ENCODE peak calls at places on chromosomes 7 and 10, in four cellular contexts. One of them, this sample, is unnamed.

GRCh38 chr10:110571093-110571743 is 3.7 kb downstream of the SMC3 start:
- DNase-seq in A549: no peak
- DNase-seq in HepG2: no peak
- DNase-seq in K562: no peak
- DNase-seq in this sample: no peak

GRCh38 chr7:121278120-121279021 is 50.4 kb upstream of the WNT16 start:
- DNase-seq in HepG2: no peak
- DNase-seq in A549: no peak
- DNase-seq in K562: no peak
- DNase-seq in this sample: no peak

GRCh38 chr7:100247152-100247757 is 27.5 kb downstream of the PVRIG start:
- DNase-seq in K562: peak
- DNase-seq in A549: peak
- DNase-seq in HepG2: peak
- DNase-seq in this sample: peak

GRCh38 chr7:159142204-159142603 is 2.5 kb downstream of the VIPR2 start:
- DNase-seq in A549: no peak
- DNase-seq in HepG2: no peak
- DNase-seq in K562: no peak
- DNase-seq in this sample: no peak

GRCh38 chr10:84546609-84547008 is 218.2 kb downstream of the CCSER2 start:
- DNase-seq in A549: no peak
- DNase-seq in K562: no peak
- DNase-seq in HepG2: no peak
- DNase-seq in this sample: no peak

GRCh38 chr7:731440-732085 is 4.5 kb upstream of the PRKAR1B start:
- DNase-seq in HepG2: no peak
- DNase-seq in K562: no peak
- DNase-seq in A549: no peak
- DNase-seq in this sample: no peak

GRCh38 chr7:45033261-45033930 is 33.4 kb downstream of the CCM2 start:
- DNase-seq in HepG2: no peak
- DNase-seq in K562: no peak
- DNase-seq in A549: no peak
- DNase-seq in this sample: peak

GRCh38 chr10:71657604-71658348 is 61.8 kb downstream of the C10orf105 start:
- DNase-seq in HepG2: no peak
- DNase-seq in A549: no peak
- DNase-seq in K562: no peak
- DNase-seq in this sample: no peak

GRCh38 chr7:28161319-28161718 is 19.3 kb downstream of the JAZF1 start:
- DNase-seq in K562: no peak
- DNase-seq in HepG2: no peak
- DNase-seq in A549: no peak
- DNase-seq in this sample: no peak

GRCh38 chr7:11726251-11727155 is 105.5 kb downstream of the THSD7A start:
- DNase-seq in HepG2: no peak
- DNase-seq in K562: no peak
- DNase-seq in A549: no peak
- DNase-seq in this sample: no peak

GRCh38 chr10:96275685-96276418 is 4.5 kb upstream of the BLNK start:
- DNase-seq in A549: no peak
- DNase-seq in HepG2: no peak
- DNase-seq in K562: no peak
- DNase-seq in this sample: no peak

GRCh38 chr7:48426966-48427555 is 255.8 kb downstream of the ABCA13 start:
- DNase-seq in A549: peak
- DNase-seq in K562: no peak
- DNase-seq in HepG2: no peak
- DNase-seq in this sample: no peak
- TF ChIP-seq MYC in A549: no peak
- TF ChIP-seq MYC in K562: no peak
- TF ChIP-seq MYC in HepG2: no peak
- TF ChIP-seq MYC in this sample: no peak

GRCh38 chr10:129074939-129075338 is 392.1 kb upstream of the MGMT start:
- DNase-seq in A549: no peak
- DNase-seq in K562: no peak
- DNase-seq in HepG2: no peak
- DNase-seq in this sample: no peak
- TF ChIP-seq MYC in A549: no peak
- TF ChIP-seq MYC in K562: no peak
- TF ChIP-seq MYC in HepG2: no peak
- TF ChIP-seq MYC in this sample: no peak

DNA sequence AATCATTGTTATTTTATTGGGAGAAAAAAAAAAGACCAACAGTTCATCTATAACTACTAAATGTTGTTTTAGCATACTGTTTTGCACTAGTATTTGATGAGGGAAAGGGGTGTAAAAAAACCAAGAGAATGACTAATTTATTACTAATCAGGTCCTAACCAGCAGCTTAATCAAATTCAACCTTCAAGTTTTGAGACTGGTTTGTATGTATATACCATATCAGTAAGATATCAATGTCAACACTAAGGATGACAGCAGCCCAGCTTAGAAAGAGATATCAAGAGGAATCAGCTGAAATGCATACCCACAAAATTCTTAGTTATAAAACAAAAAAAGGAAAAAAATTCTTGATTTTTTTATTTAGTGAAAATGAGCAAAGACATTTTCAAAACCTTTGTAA is 122.6 kb downstream of the KMT2C start:
- DNase-seq in A549: no peak
- DNase-seq in K562: no peak
- DNase-seq in HepG2: no peak
- DNase-seq in this sample: no peak
- TF ChIP-seq MYC in A549: no peak
- TF ChIP-seq MYC in K562: no peak
- TF ChIP-seq MYC in HepG2: no peak
- TF ChIP-seq MYC in this sample: no peak

DNA sequence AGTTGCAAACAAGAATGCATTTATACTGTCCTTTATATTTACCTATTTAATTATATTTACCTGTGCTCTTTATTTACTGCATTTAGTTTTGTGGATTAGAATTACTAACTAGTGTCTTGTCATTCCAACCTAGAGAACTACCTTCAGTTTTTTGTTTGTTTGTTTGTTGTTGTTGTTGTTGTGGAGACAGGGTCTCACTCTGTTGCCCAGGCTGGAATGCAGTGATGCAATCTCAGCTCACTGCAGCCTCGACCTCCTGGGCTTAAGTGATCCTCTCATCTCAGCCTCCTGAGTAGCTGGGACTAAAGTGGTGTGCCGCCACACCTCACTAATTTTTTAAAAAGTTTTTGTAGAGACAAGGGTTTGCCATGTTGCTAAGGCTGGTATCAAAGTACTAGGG is 156.4 kb upstream of the AKR1E2 start:
- DNase-seq in HepG2: no peak
- DNase-seq in K562: no peak
- DNase-seq in A549: no peak
- DNase-seq in this sample: no peak
- TF ChIP-seq MYC in HepG2: no peak
- TF ChIP-seq MYC in K562: no peak
- TF ChIP-seq MYC in A549: no peak
- TF ChIP-seq MYC in this sample: no peak

GRCh38 chr7:95204618-95205017 is 119.7 kb downstream of the PON1 start:
- DNase-seq in A549: no peak
- DNase-seq in K562: no peak
- DNase-seq in HepG2: no peak
- DNase-seq in this sample: no peak

GRCh38 chr7:95201718-95202117 is 122.6 kb downstream of the PON1 start:
- DNase-seq in A549: no peak
- DNase-seq in K562: no peak
- DNase-seq in HepG2: no peak
- DNase-seq in this sample: no peak

GRCh38 chr7:95205821-95206220 is 118.5 kb downstream of the PON1 start:
- DNase-seq in A549: peak
- DNase-seq in HepG2: no peak
- DNase-seq in K562: no peak
- DNase-seq in this sample: no peak

GRCh38 chr7:95198891-95199290 is 125.4 kb downstream of the PON1 start:
- DNase-seq in K562: no peak
- DNase-seq in A549: no peak
- DNase-seq in HepG2: no peak
- DNase-seq in this sample: no peak

DNA sequence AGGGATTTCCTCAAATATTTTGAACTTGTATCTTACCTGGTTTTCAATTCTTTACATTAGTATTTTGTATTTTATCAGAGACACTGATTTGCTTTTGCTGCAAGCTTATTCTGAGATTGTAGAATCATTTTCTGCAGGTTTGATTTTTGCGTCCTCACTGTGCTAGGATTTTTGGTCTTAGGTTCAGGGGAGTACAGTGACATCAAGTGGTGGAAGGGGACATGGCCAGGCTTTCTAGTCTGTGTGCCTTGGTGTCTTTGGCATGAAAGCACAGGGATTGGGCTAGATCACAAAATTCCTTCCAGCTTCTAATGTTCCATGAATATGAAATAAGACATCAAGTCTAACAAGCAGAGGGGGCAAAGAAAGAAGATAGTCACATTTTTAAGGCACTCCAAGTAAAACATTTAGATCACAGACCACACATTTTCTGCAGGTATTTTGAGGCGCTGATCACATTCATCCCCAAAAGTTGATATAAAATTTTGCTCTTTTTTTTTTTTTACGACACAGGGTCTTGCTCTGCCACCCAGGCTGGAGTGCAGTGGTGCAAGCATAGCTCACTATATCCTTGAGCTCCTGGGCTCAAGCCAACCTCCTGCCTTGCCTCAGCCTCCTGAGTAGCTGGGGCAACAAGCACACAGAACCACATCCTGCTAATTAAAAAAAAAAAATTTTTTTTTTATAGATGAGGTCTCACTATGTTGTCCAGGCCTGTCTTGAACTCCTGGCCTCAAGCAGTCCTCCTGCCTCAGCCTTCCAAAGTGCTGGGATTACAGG is 124.4 kb downstream of the PON1 start:
- DNase-seq in A549: peak
- DNase-seq in K562: peak
- DNase-seq in HepG2: peak
- DNase-seq in this sample: peak
- TF ChIP-seq MYC in A549: no peak
- TF ChIP-seq MYC in K562: no peak
- TF ChIP-seq MYC in HepG2: no peak
- TF ChIP-seq MYC in this sample: no peak

GRCh38 chr10:99394256-99394655 is 36.2 kb downstream of the GOT1 start:
- DNase-seq in A549: no peak
- DNase-seq in K562: no peak
- DNase-seq in HepG2: no peak
- DNase-seq in this sample: no peak
- TF ChIP-seq MYC in A549: no peak
- TF ChIP-seq MYC in K562: no peak
- TF ChIP-seq MYC in HepG2: no peak
- TF ChIP-seq MYC in this sample: no peak

DNA sequence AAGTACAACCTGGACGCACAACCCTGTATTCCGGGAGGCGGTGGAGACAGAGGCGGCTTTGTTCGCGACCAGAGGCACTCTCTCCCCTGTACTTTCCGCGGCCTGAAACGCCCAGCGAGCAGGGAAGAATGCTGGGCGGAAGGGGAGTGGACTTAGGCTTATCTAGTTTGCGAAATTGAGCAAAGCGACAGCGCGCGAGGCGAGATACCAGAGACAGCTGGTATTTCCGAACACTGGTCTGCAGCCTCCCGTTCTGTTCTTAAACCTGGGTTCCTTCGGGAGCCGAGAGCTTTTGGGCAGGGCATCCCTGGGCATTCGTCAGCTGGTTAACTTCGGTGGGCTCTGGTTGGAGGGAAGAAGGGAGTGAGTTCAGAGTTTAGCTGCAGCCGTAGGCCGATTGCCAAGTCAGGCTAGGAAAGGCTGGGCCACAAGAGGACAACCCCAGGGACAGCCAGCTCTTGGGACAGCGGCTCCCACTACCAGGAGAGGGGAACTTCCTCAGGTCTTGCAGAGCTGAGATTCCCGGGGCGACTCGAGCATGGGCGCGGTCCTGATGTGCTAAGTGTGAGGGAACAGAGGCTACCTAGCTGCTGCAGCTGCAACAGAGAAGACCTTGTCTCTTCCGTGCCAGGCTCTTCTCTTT is 3.9 kb downstream of the HMX3 start:
- DNase-seq in HepG2: peak
- DNase-seq in K562: peak
- DNase-seq in A549: peak
- DNase-seq in this sample: peak
- TF ChIP-seq MYC in HepG2: peak
- TF ChIP-seq MYC in K562: no peak
- TF ChIP-seq MYC in A549: no peak
- TF ChIP-seq MYC in this sample: no peak

GRCh38 chr7:132575336-132575986 is 809 bp downstream of the PLXNA4 start:
- DNase-seq in K562: no peak
- DNase-seq in HepG2: no peak
- DNase-seq in A549: peak
- DNase-seq in this sample: peak

GRCh38 chr7:132576723-132577089 is 436 bp upstream of the PLXNA4 start:
- DNase-seq in A549: no peak
- DNase-seq in HepG2: no peak
- DNase-seq in K562: no peak
- DNase-seq in this sample: no peak

GRCh38 chr7:132578050-132578370 is 1.7 kb upstream of the PLXNA4 start:
- DNase-seq in HepG2: no peak
- DNase-seq in A549: no peak
- DNase-seq in K562: no peak
- DNase-seq in this sample: no peak

GRCh38 chr7:132577206-132578049 is 1.2 kb upstream of the PLXNA4 start:
- DNase-seq in HepG2: no peak
- DNase-seq in A549: peak
- DNase-seq in K562: no peak
- DNase-seq in this sample: peak

GRCh38 chr7:132575987-132576722 is at the start of gene PLXNA4:
- DNase-seq in HepG2: no peak
- DNase-seq in A549: no peak
- DNase-seq in K562: no peak
- DNase-seq in this sample: no peak
- TF ChIP-seq MYC in HepG2: no peak
- TF ChIP-seq MYC in A549: no peak
- TF ChIP-seq MYC in K562: no peak
- TF ChIP-seq MYC in this sample: no peak

DNA sequence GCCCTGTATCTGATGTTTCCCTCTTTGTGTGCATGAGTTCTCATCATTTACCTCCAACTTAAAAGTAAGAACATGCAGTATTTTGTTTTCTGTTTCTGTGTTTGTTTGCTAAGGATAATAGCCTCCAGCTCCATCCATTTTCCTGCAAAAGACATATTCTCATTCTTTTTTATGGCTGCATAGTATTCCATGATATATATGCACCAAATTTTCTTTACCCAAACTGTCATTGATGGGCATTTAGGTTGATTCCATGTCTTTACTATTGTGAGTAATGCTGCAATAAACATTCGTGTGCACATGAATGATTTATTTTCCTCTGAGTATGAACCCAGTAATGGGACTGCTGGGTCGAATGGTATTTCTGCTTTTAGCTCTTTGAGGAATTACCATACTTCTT is 163.4 kb downstream of the TMEM26 start:
- DNase-seq in A549: no peak
- DNase-seq in HepG2: no peak
- DNase-seq in K562: no peak
- DNase-seq in this sample: no peak
- TF ChIP-seq MYC in A549: no peak
- TF ChIP-seq MYC in HepG2: no peak
- TF ChIP-seq MYC in K562: no peak
- TF ChIP-seq MYC in this sample: no peak